ENCODE peak calls at places on chromosomes 2 and 18, in nine cellular contexts. W, U, B, Q, N, J, D, S and Y are unnamed samples.

GRCh38 chr18:22493940-22494339 is 76.2 kb upstream of the CTAGE1 start:
- DNase-seq in W (no peak), U (peak; percentile 90), B (no peak), Q (peak; percentile 37), N (no peak), J (no peak), D (peak; percentile 22), S (no peak), Y (no peak)

GRCh38 chr2:234571620-234572407 is 74.9 kb upstream of the ARL4C start:
- DNase-seq in W (no peak), U (peak; percentile 38), B (no peak), Q (no peak), N (no peak), J (no peak), D (peak; percentile 15), S (no peak), Y (no peak)

GRCh38 chr2:179595284-179595683 is 266.1 kb downstream of the ZNF385B start:
- DNase-seq in W (no peak), U (peak; percentile 36), B (no peak), Q (no peak), N (peak; percentile 56), J (peak; percentile 26), D (peak; percentile 22), S (no peak), Y (no peak)

GRCh38 chr18:23398401-23398800 is 54.7 kb upstream of the RIOK3 start:
- DNase-seq in W (no peak), U (peak; percentile 44), B (no peak), Q (peak; percentile 41), N (no peak), J (no peak), D (no peak), S (no peak), Y (no peak)

GRCh38 chr2:158412206-158412605 is 44.3 kb downstream of the CCDC148 start:
- DNase-seq in W (no peak), U (peak; percentile 85), B (no peak), Q (peak; percentile 40), N (no peak), J (no peak), D (no peak), S (no peak), Y (no peak)

GRCh38 chr2:45616663-45617411 is 5.8 kb upstream of the SRBD1 start:
- DNase-seq in W (no peak), U (peak; percentile 68), B (no peak), Q (peak; percentile 71), N (peak; percentile 97), J (peak; percentile 63), D (no peak), S (no peak), Y (no peak)

GRCh38 chr2:236646871-236647270 is 77.2 kb downstream of the ACKR3 start:
- DNase-seq in W (no peak), U (no peak), B (no peak), Q (no peak), N (no peak), J (no peak), D (no peak), S (no peak), Y (no peak)

GRCh38 chr18:69956037-69956436 is 8.4 kb upstream of the CD226 start:
- DNase-seq in W (no peak), U (peak; percentile 50), B (peak; percentile 38), Q (no peak), N (no peak), J (no peak), D (no peak), S (peak; percentile 74), Y (no peak)

GRCh38 chr2:190679391-190679790 is 30.5 kb downstream of the NAB1 start:
- DNase-seq in W (no peak), U (no peak), B (no peak), Q (no peak), N (no peak), J (no peak), D (no peak), S (no peak), Y (no peak)

GRCh38 chr18:62318613-62319012 is 6.5 kb upstream of the TNFRSF11A start:
- DNase-seq in W (no peak), U (no peak), B (no peak), Q (no peak), N (no peak), J (no peak), D (no peak), S (no peak), Y (no peak)

GRCh38 chr2:219308142-219309093 is 783 bp downstream of the PTPRN start:
- DNase-seq in W (peak; percentile 84), U (peak; percentile 80), B (peak; percentile 67), Q (peak; percentile 70), N (peak; percentile 86), J (peak; percentile 61), D (peak; percentile 66), S (peak; percentile 85), Y (peak; percentile 79)

GRCh38 chr2:19361325-19361990 is 3.0 kb upstream of the OSR1 start:
- DNase-seq in W (peak; percentile 77), U (peak; percentile 32), B (no peak), Q (no peak), N (no peak), J (no peak), D (no peak), S (peak; percentile 67), Y (no peak)

GRCh38 chr2:55168221-55169154 is 63.6 kb downstream of the CLHC1 start:
- DNase-seq in W (no peak), U (peak; percentile 84), B (peak; percentile 32), Q (peak; percentile 76), N (peak; percentile 78), J (peak; percentile 64), D (peak; percentile 50), S (peak; percentile 71), Y (no peak)

GRCh38 chr2:60549250-60550150 is 4.0 kb downstream of the BCL11A start:
- DNase-seq in W (peak; percentile 72), U (peak; percentile 46), B (no peak), Q (no peak), N (peak; percentile 80), J (no peak), D (no peak), S (no peak), Y (peak; percentile 80)